ENCODE peak calls at places on chromosomes 4 and X, in nine cellular contexts. F is amniotic stem cell; Z is T-helper 1 cell; S is T-cell; Y is stimulated activated naive CD8-positive, alpha-beta T cell treated with anti-CD3 and anti-CD28 coated beads, Interleukin-15, Interleukin-2, amounts not matched to agents 100 U/mL and 50 U/mL, for 24 hours; M is AG20443; D is NB4; X is endothelial cell; A is WTC11. I is an unnamed sample.

GRCh38 chrX:109352121-109352556 is 129.7 kb downstream of the GUCY2F start:
- DNase-seq in S (no peak), Y (no peak), A (no peak), X (no peak), Z (no peak), F (no peak), D (peak), M (peak), I (no peak)

GRCh38 chrX:123803331-123803983 is 56.4 kb upstream of the XIAP start:
- DNase-seq in A (no peak), X (peak), D (peak), Z (no peak), F (peak), S (peak), M (peak), Y (peak), I (no peak)

GRCh38 chr4:108045687-108046024 is 56.0 kb downstream of the HADH start:
- DNase-seq in S (no peak), D (no peak), F (no peak), X (no peak), M (peak), A (no peak), Y (no peak), Z (no peak), I (no peak)

GRCh38 chrX:1874416-1874815 is 259.6 kb downstream of the ASMT start:
- DNase-seq in Z (no peak), A (no peak), S (no peak), Y (no peak), D (no peak), M (no peak), X (no peak), F (no peak), I (no peak)

GRCh38 chrX:13200398-13200797 is 119.5 kb downstream of the ATXN3L start:
- DNase-seq in Y (no peak), M (no peak), D (no peak), Z (no peak), A (no peak), X (no peak), F (no peak), S (no peak), I (no peak)

GRCh38 chr4:166153539-166153938 is 280.5 kb downstream of the TLL1 start:
- DNase-seq in D (no peak), A (no peak), S (no peak), Z (no peak), X (no peak), Y (no peak), F (no peak), M (peak), I (no peak)

GRCh38 chr4:830776-831482 is 5.0 kb upstream of the CPLX1 start:
- DNase-seq in F (no peak), Z (no peak), D (no peak), X (no peak), Y (no peak), A (no peak), S (no peak), M (no peak), I (no peak)

GRCh38 chr4:182425302-182425701 is 182.1 kb downstream of the TENM3 start:
- DNase-seq in M (no peak), A (no peak), S (no peak), X (no peak), Z (no peak), F (no peak), D (no peak), Y (no peak), I (no peak)

GRCh38 chrX:46198858-46199257 is 346.4 kb downstream of the ZNF674 start:
- DNase-seq in A (no peak), M (no peak), F (no peak), S (no peak), Z (no peak), Y (no peak), D (no peak), X (no peak), I (no peak)

GRCh38 chr4:4289055-4289454 is 899 bp downstream of the LYAR start:
- DNase-seq in F (no peak), M (no peak), Y (no peak), A (no peak), Z (no peak), X (no peak), D (peak), S (no peak), I (no peak)

GRCh38 chr4:96354036-96354712 is 514.3 kb downstream of the PDHA2 start:
- DNase-seq in Z (no peak), M (no peak), A (no peak), D (no peak), F (no peak), Y (no peak), S (no peak), X (no peak), I (no peak)

GRCh38 chr4:68264875-68265565 is 19.5 kb upstream of the TMPRSS11B start:
- DNase-seq in M (no peak), D (no peak), Z (no peak), S (no peak), Y (no peak), X (no peak), A (no peak), F (no peak), I (no peak)

GRCh38 chrX:129115935-129116334 is 407.4 kb downstream of the SMARCA1 start:
- DNase-seq in M (no peak), Z (no peak), F (no peak), Y (no peak), D (no peak), S (no peak), X (no peak), A (no peak), I (no peak)

GRCh38 chr4:165874072-165874798 is 1.2 kb downstream of the TLL1 start:
- DNase-seq in M (peak), D (no peak), Z (no peak), X (peak), S (no peak), Y (no peak), F (no peak), A (peak), I (peak)

GRCh38 chr4:40525811-40526598 is 103.7 kb downstream of the RBM47 start:
- DNase-seq in M (peak), Z (no peak), S (no peak), D (no peak), Y (no peak), F (peak), X (no peak), A (peak), I (no peak)

GRCh38 chr4:12471193-12471592 is 1012.9 kb downstream of the RAB28 start:
- DNase-seq in X (no peak), Y (no peak), D (no peak), F (no peak), M (no peak), S (no peak), Z (no peak), A (no peak), I (no peak)

GRCh38 chr4:675036-675804 is 878 bp downstream of the MYL5 start:
- DNase-seq in M (peak), A (no peak), S (no peak), Z (no peak), Y (peak), F (no peak), X (peak), D (peak), I (no peak)

GRCh38 chr4:40856836-40857362 is 107.1 kb downstream of the NSUN7 start:
- DNase-seq in Y (peak), S (peak), D (peak), F (no peak), Z (no peak), M (peak), X (peak), A (peak), I (peak)

GRCh38 chr4:158065176-158065575 is 107.6 kb downstream of the GASK1B start:
- DNase-seq in M (no peak), Z (no peak), X (no peak), A (no peak), Y (no peak), F (no peak), S (no peak), D (no peak), I (no peak)

GRCh38 chrX:150489359-150490015 is 78.9 kb upstream of the MTM1 start:
- DNase-seq in F (no peak), Y (no peak), Z (no peak), D (no peak), A (no peak), M (no peak), X (no peak), S (no peak), I (no peak)

GRCh38 chr4:16083217-16084191 is at the start of gene PROM1:
- DNase-seq in Y (peak), Z (no peak), S (no peak), A (peak), X (peak), M (peak), D (no peak), F (no peak), I (peak)

GRCh38 chr4:183906736-183907651 is 1.9 kb downstream of the STOX2 start:
- DNase-seq in S (no peak), D (no peak), X (peak), A (peak), Y (no peak), Z (no peak), M (no peak), F (no peak), I (peak)

GRCh38 chrX:152817082-152817744 is 13.3 kb downstream of the CETN2 start:
- DNase-seq in X (peak), M (peak), S (no peak), Y (peak), Z (no peak), D (peak), A (peak), F (no peak), I (peak)

GRCh38 chrX:107197306-107197705 is 8.9 kb downstream of the NUP62CL start:
- DNase-seq in M (no peak), A (no peak), S (no peak), Z (no peak), D (no peak), X (no peak), Y (no peak), F (no peak), I (no peak)

GRCh38 chrX:143058096-143058495 is 32.4 kb downstream of the SPANXN4 start:
- DNase-seq in M (no peak), X (no peak), D (no peak), Y (no peak), S (no peak), F (no peak), Z (no peak), A (no peak), I (no peak)

GRCh38 chrX:71955530-71956120 is 45.0 kb downstream of the NHSL2 start:
- DNase-seq in D (no peak), M (no peak), S (no peak), F (no peak), Y (no peak), X (no peak), A (no peak), Z (no peak), I (no peak)

GRCh38 chr4:78517050-78517652 is 34.4 kb upstream of the ANXA3 start:
- DNase-seq in Z (no peak), D (peak), F (peak), M (peak), A (no peak), X (no peak), Y (no peak), S (no peak), I (no peak)

GRCh38 chr4:55475394-55476243 is 71.1 kb downstream of the CLOCK start:
- DNase-seq in D (no peak), M (peak), Z (no peak), Y (no peak), A (no peak), X (no peak), F (no peak), S (no peak), I (no peak)

GRCh38 chrX:56792270-56793111 is 63.4 kb downstream of the NBDY start:
- DNase-seq in F (no peak), D (no peak), M (no peak), X (no peak), Y (no peak), S (no peak), Z (no peak), A (no peak), I (no peak)

GRCh38 chr4:4848540-4848939 is 10.9 kb upstream of the MSX1 start:
- DNase-seq in F (no peak), S (no peak), M (no peak), D (no peak), Y (no peak), A (no peak), X (peak), Z (no peak), I (no peak)

GRCh38 chr4:139655116-139655515 is 10.5 kb upstream of the MGST2 start:
- DNase-seq in S (no peak), A (no peak), M (no peak), Y (no peak), X (peak), Z (no peak), D (peak), F (no peak), I (peak)

GRCh38 chrX:67604979-67605703 is 61.3 kb downstream of the AR start:
- DNase-seq in F (peak), M (peak), S (no peak), D (no peak), Y (no peak), A (no peak), Z (no peak), X (no peak), I (no peak)

GRCh38 chr4:189769131-189769530 is 171.5 kb upstream of the FRG1 start:
- DNase-seq in A (no peak), X (no peak), Y (no peak), D (no peak), S (no peak), Z (no peak), F (no peak), M (no peak), I (no peak)

GRCh38 chr4:93502991-93503390 is 325.6 kb upstream of the ATOH1 start:
- DNase-seq in A (no peak), F (no peak), X (no peak), M (no peak), D (no peak), S (no peak), Y (no peak), Z (no peak), I (no peak)

GRCh38 chr4:24912252-24913098 is at the start of gene CCDC149:
- DNase-seq in F (peak), Z (no peak), M (peak), S (no peak), D (no peak), X (peak), A (peak), Y (peak), I (peak)

GRCh38 chr4:3873446-3874415 is 107.5 kb downstream of the ADRA2C start:
- DNase-seq in F (no peak), D (no peak), A (peak), Z (no peak), S (no peak), Y (no peak), M (no peak), X (no peak), I (peak)

GRCh38 chr4:140047017-140047640 is 106.9 kb downstream of the MAML3 start:
- DNase-seq in Y (no peak), M (no peak), D (no peak), Z (no peak), S (no peak), A (peak), F (no peak), X (no peak), I (peak)

GRCh38 chr4:6470502-6471302 is 1.7 kb downstream of the PPP2R2C start:
- DNase-seq in F (no peak), Z (no peak), X (peak), S (no peak), M (peak), A (peak), Y (peak), D (peak), I (no peak)

I was measured in WERI-Rb-1.